ENCODE peak calls at places on chromosomes 5 and 9, in eight cellular contexts. K, E, G, S, V, P, Z and C are unnamed samples. For H3K36me3, the result is how much of the 10 kb centered on the place peaks cover.

GRCh38 chr9:132584616-132585560 is 2.5 kb downstream of the BARHL1 start:
- DNase-seq in K (no peak), E (no peak), G (no peak), S (no peak), V (no peak), P (peak), Z (peak), C (no peak)

GRCh38 chr9:31140316-31140715 is 1244.1 kb upstream of the ACO1 start:
- DNase-seq in K (no peak), E (peak), G (peak), S (no peak), V (no peak), P (peak), Z (no peak), C (no peak)

GRCh38 chr5:121797677-121798518 is 53.8 kb upstream of the FTMT start:
- DNase-seq in K (no peak), E (no peak), G (no peak), S (no peak), V (no peak), P (peak), Z (no peak), C (no peak)

GRCh38 chr9:18632624-18633407 is 158.9 kb downstream of the ADAMTSL1 start:
- DNase-seq in K (no peak), E (no peak), G (no peak), S (peak), V (peak), P (no peak), Z (peak), C (no peak)

GRCh38 chr9:123415593-123415930 is 59.6 kb downstream of the CRB2 start:
- DNase-seq in K (no peak), E (no peak), G (no peak), S (no peak), V (no peak), P (no peak), Z (no peak), C (no peak)

GRCh38 chr5:58722160-58722559 is 139.3 kb downstream of the RAB3C start:
- DNase-seq in K (no peak), E (no peak), G (no peak), S (no peak), V (no peak), P (no peak), Z (no peak), C (no peak)

GRCh38 chr9:137590469-137591383 is at the start of gene ZMYND19:
- DNase-seq in K (peak), E (peak), G (peak), S (peak), V (peak), P (peak), Z (peak), C (peak)

GRCh38 chr5:55454282-55454681 is 80.5 kb downstream of the PLPP1 start:
- DNase-seq in K (no peak), E (no peak), G (no peak), S (no peak), V (no peak), P (no peak), Z (no peak), C (no peak)

GRCh38 chr5:120843390-120843980 is 379.4 kb downstream of the PRR16 start:
- DNase-seq in K (no peak), E (no peak), G (no peak), S (no peak), V (no peak), P (peak), Z (no peak), C (no peak)

GRCh38 chr5:51387854-51388320 is 4.6 kb downstream of the ISL1 start:
- DNase-seq in K (no peak), E (no peak), G (no peak), S (no peak), V (no peak), P (peak), Z (no peak), C (no peak)

GRCh38 chr5:66963559-66963971 is 233.0 kb downstream of the CD180 start:
- DNase-seq in K (no peak), E (no peak), G (no peak), S (no peak), V (no peak), P (peak), Z (peak), C (no peak)

GRCh38 chr5:127004721-127005120 is 25.6 kb downstream of the MARCHF3 start:
- DNase-seq in K (no peak), E (no peak), G (no peak), S (no peak), V (no peak), P (no peak), Z (no peak), C (no peak)

GRCh38 chr9:80811003-80811402 is 878.3 kb downstream of the TLE1 start:
- DNase-seq in K (no peak), E (no peak), G (no peak), S (no peak), V (no peak), P (no peak), Z (peak), C (no peak)

GRCh38 chr9:133383438-133383837 is 7.3 kb downstream of the STKLD1 start:
- DNase-seq in K (no peak), E (no peak), G (no peak), S (no peak), V (no peak), P (no peak), Z (no peak), C (no peak)

GRCh38 chr9:120177121-120177520 is 402.8 kb downstream of the CDK5RAP2 start:
- DNase-seq in K (no peak), E (no peak), G (no peak), S (no peak), V (no peak), P (no peak), Z (no peak), C (no peak)

GRCh38 chr9:83447351-83447750 is 90.8 kb downstream of the FRMD3 start:
- DNase-seq in K (no peak), E (no peak), G (no peak), S (no peak), V (no peak), P (no peak), Z (no peak), C (no peak)

GRCh38 chr5:100903036-100903887 is at the start of gene ST8SIA4:
- DNase-seq in K (peak), E (peak), G (no peak), S (peak), V (peak), P (peak), Z (peak), C (peak)

GRCh38 chr9:133349965-133350624 is 2.1 kb downstream of the RPL7A start:
- DNase-seq in K (no peak), E (no peak), G (no peak), S (no peak), V (no peak), P (no peak), Z (no peak), C (no peak)

GRCh38 chr5:169580964-169581363 is 2.6 kb upstream of the SPDL1 start:
- DNase-seq in K (no peak), E (no peak), G (no peak), S (no peak), V (no peak), P (no peak), Z (no peak), C (no peak)

GRCh38 chr5:42745856-42746255 is 10.8 kb upstream of the CCDC152 start:
- DNase-seq in K (no peak), E (no peak), G (no peak), S (no peak), V (no peak), P (peak), Z (no peak), C (no peak)

GRCh38 chr9:101530076-101530711 is 3.5 kb upstream of the RNF20 start:
- DNase-seq in K (peak), E (peak), G (peak), S (peak), V (peak), P (peak), Z (peak), C (peak)

GRCh38 chr9:37405350-37405749 is 17.1 kb upstream of the GRHPR start:
- DNase-seq in K (no peak), E (no peak), G (no peak), S (no peak), V (no peak), P (no peak), Z (no peak), C (no peak)

GRCh38 chr9:94921656-94922055 is 195.2 kb downstream of the AOPEP start:
- DNase-seq in K (no peak), E (no peak), G (no peak), S (no peak), V (peak), P (no peak), Z (no peak), C (no peak)

GRCh38 chr9:111627260-111627963 is 3.7 kb upstream of the DNAJC25 start:
- DNase-seq in K (no peak), E (peak), G (no peak), S (no peak), V (no peak), P (no peak), Z (no peak), C (no peak)

GRCh38 chr5:8831854-8832253 is 714.0 kb downstream of the SEMA5A start:
- DNase-seq in K (no peak), E (no peak), G (no peak), S (no peak), V (no peak), P (no peak), Z (peak), C (no peak)

GRCh38 chr5:128534729-128535128 is 3.3 kb downstream of the FBN2 start:
- DNase-seq in K (no peak), E (peak), G (no peak), S (no peak), V (no peak), P (peak), Z (peak), C (no peak)

GRCh38 chr5:66538531-66538930 is 57.7 kb upstream of the MAST4 start:
- DNase-seq in K (no peak), E (no peak), G (no peak), S (no peak), V (no peak), P (no peak), Z (no peak), C (no peak)

GRCh38 chr5:107542831-107543231 is 127.9 kb downstream of the EFNA5 start:
- DNase-seq in K (peak), E (peak), G (no peak), S (peak), V (peak), P (no peak), Z (peak), C (peak)

GRCh38 chr5:107541400-107541799 is 129.3 kb downstream of the EFNA5 start:
- DNase-seq in K (no peak), E (no peak), G (no peak), S (no peak), V (no peak), P (no peak), Z (no peak), C (no peak)

GRCh38 chr5:107543868-107544267 is 126.9 kb downstream of the EFNA5 start:
- DNase-seq in K (no peak), E (no peak), G (no peak), S (no peak), V (no peak), P (no peak), Z (no peak), C (no peak)

GRCh38 chr5:107544476-107544875 is 126.3 kb downstream of the EFNA5 start:
- DNase-seq in K (no peak), E (no peak), G (no peak), S (no peak), V (no peak), P (no peak), Z (no peak), C (no peak)

DNA sequence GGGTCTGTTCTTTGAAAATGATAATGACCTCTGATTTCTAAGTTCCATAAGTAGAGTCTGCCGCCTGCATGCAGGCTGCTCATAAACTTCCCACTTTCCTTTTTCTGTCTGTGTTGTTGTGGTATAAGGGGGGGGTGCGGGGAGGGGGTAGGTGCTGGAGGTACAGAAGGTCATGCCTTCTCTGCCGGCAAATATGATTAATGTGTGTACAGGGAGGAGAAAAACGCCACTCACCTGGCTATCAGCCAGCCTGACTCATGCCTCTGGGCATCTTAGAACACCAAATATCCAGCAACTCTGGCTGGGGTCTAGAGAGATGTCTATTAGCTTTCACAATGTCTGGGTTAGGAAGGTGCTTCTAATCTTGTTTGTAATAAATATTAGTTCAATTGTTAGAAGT is 128.3 kb downstream of the EFNA5 start:
- DNase-seq in K (peak), E (peak), G (no peak), S (peak), V (peak), P (no peak), Z (peak), C (peak)
- H3K4me3 ChIP-seq in K (peak), E (no peak), G (no peak), S (no peak), V (peak), P (no peak), Z (no peak), C (no peak)

GRCh38 chr9:130632081-130632710 is 32.2 kb upstream of the PRDM12 start:
- DNase-seq in K (no peak), E (no peak), G (no peak), S (no peak), V (no peak), P (no peak), Z (no peak), C (no peak)

GRCh38 chr9:130630506-130631330 is 33.7 kb upstream of the PRDM12 start:
- DNase-seq in K (no peak), E (no peak), G (no peak), S (no peak), V (no peak), P (no peak), Z (no peak), C (no peak)

GRCh38 chr9:130632841-130633240 is 31.6 kb upstream of the PRDM12 start:
- DNase-seq in K (no peak), E (no peak), G (no peak), S (no peak), V (no peak), P (no peak), Z (no peak), C (no peak)

GRCh38 chr9:130630091-130630450 is 34.3 kb upstream of the PRDM12 start:
- DNase-seq in K (no peak), E (no peak), G (no peak), S (no peak), V (no peak), P (no peak), Z (no peak), C (no peak)

DNA sequence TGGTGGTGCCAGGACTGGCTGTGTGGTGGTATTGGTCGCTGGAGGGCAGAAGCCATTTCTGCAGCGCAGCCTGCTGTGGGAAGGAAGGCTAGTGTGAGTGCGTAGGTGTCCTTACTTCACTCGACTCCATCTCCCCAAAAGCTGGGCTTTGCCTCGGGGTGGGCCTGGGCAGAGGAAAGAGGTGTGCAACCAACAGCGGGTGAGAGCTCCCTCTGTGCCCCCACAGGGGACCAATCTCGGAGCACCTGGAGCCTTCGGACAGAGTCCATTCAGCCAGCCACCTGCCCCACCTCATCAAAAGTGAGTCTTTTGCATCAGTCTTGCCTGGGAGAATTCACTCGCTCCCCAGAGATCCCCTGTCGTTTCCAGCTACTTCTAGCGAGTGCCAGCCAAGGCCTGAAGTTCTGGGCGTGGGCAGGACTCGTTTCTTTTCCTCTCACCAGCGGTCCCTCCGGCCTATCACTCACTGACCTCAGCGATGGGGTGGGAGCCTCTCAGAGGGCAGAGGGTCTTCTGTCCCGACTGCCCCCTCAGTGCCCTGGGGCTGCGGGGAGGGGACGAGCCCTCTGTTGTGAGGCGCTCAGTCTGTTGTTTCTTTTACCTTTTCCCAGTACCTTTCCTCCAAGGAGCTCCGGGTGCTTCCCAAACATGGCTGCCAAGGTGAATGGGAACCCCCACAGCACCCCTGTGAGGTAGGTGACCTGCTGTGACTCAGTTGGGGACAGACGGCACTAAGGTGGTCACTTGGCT is 32.9 kb upstream of the PRDM12 start:
- DNase-seq in K (no peak), E (no peak), G (no peak), S (no peak), V (no peak), P (no peak), Z (no peak), C (no peak)
- H3K36me3 ChIP-seq in K (under half), E (under half), G (half or more), S (under half), V (half or more), P (under half), Z (half or more), C (half or more)

GRCh38 chr9:116334581-116335150 is 181.1 kb downstream of the PAPPA start:
- DNase-seq in K (no peak), E (no peak), G (no peak), S (no peak), V (no peak), P (no peak), Z (no peak), C (no peak)
- H3K4me3 ChIP-seq in K (no peak), E (no peak), G (no peak), S (no peak), V (no peak), P (no peak), Z (no peak), C (no peak)

GRCh38 chr9:134778841-134779411 is 101.7 kb upstream of the FCN2 start:
- DNase-seq in K (peak), E (peak), G (peak), S (peak), V (peak), P (peak), Z (peak), C (peak)

GRCh38 chr9:134775552-134775951 is 105.1 kb upstream of the FCN2 start:
- DNase-seq in K (no peak), E (no peak), G (no peak), S (no peak), V (no peak), P (no peak), Z (peak), C (no peak)

GRCh38 chr9:134778156-134778555 is 102.5 kb upstream of the FCN2 start:
- DNase-seq in K (no peak), E (no peak), G (no peak), S (no peak), V (no peak), P (no peak), Z (peak), C (no peak)

GRCh38 chr9:134776080-134776796 is 104.4 kb upstream of the FCN2 start:
- DNase-seq in K (no peak), E (no peak), G (no peak), S (no peak), V (no peak), P (no peak), Z (peak), C (no peak)

DNA sequence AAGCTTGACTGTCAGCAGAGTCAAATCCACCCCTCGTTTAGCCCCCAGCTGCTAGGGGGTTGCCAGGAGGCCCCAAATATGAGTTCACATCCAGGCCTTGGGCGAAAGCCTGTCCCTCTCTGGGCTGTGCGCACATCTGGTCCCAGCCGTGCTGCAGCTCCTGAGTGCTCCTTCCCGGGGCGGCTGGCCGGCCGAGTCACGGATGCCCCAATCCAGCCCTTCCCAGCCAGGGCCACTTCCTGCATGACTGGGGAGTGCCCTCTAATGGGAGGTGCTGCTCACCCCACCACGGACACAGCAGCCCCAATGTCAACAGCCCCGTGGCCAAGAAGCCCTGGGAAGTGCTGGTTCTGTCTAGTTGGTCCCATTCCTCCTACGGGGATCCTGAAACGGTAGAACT is 103.5 kb upstream of the FCN2 start:
- DNase-seq in K (no peak), E (no peak), G (no peak), S (no peak), V (no peak), P (no peak), Z (no peak), C (no peak)
- H3K36me3 ChIP-seq in K (under half), E (under half), G (half or more), S (under half), V (half or more), P (under half), Z (half or more), C (under half)

GRCh38 chr9:130050472-130050871 is 3.2 kb upstream of the GPR107 start:
- DNase-seq in K (no peak), E (no peak), G (no peak), S (no peak), V (no peak), P (no peak), Z (no peak), C (no peak)

GRCh38 chr9:130053504-130054427 is at the start of gene GPR107:
- DNase-seq in K (peak), E (peak), G (peak), S (peak), V (peak), P (peak), Z (peak), C (peak)

GRCh38 chr9:130049431-130050210 is 4.1 kb upstream of the GPR107 start:
- DNase-seq in K (no peak), E (no peak), G (no peak), S (no peak), V (peak), P (no peak), Z (no peak), C (no peak)

GRCh38 chr9:130053109-130053503 is 600 bp upstream of the GPR107 start:
- DNase-seq in K (no peak), E (no peak), G (no peak), S (no peak), V (no peak), P (no peak), Z (no peak), C (no peak)

DNA sequence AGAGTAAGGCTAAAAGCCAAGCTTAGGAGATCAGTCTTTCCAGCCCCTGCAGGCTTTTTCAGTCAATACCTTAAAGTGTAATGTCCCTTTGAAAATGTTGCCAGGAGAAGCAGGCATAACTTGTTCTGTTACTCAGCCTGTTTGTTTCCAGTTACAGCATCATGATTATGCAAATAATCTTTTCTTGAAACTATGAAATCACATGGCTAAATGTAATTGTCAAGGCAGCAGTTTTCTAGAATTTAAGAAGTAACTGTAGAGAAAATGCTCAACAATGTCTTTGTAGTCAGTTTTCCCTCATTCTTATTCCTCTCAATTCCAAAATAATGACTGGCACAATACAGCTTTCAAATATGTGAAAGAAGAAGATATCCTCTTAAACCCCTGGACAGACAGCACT is 1.9 kb upstream of the GPR107 start:
- DNase-seq in K (no peak), E (no peak), G (no peak), S (peak), V (no peak), P (no peak), Z (no peak), C (no peak)
- H3K4me3 ChIP-seq in K (no peak), E (no peak), G (no peak), S (no peak), V (no peak), P (no peak), Z (no peak), C (no peak)

GRCh38 chr5:132181011-132181629 is 46.5 kb downstream of the P4HA2 start:
- DNase-seq in K (no peak), E (peak), G (no peak), S (no peak), V (no peak), P (no peak), Z (no peak), C (no peak)
- H3K36me3 ChIP-seq in K (under half), E (under half), G (under half), S (under half), V (under half), P (under half), Z (under half), C (under half)

DNA sequence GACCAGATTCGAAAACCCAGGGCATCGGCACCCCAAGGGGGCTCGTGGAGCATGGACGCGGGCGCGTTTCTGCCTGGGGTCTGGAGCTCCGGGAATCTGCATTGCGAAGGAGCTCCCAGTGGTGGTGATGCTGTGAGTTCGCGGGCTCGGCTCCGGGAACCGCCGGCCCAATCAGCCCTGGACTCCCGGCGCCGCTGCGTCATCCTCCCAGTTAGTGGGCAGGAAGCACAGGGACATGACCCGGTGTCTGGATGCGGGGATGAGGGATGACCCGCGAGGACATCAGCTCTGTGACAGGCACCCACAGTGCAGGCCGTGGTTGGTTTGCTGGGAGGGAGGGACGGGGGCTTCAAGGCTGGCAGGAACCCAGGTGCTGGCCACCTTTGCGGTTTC is 950 bp downstream of the NXNL2 start:
- DNase-seq in K (no peak), E (no peak), G (no peak), S (no peak), V (peak), P (no peak), Z (peak), C (no peak)
- H3K4me3 ChIP-seq in K (peak), E (no peak), G (peak), S (peak), V (peak), P (no peak), Z (peak), C (peak)